ENCODE peak calls at places on chromosomes 7 and 10, in ten cellular contexts. E is brain microvascular endothelial cell, X is IMR-90, W is psoas muscle, G is hepatocyte, T is iPS DF 6.9, Y is GM23248, S is A673, M is SK-N-SH, K is heart right ventricle. H is an unnamed sample.

GRCh38 chr10:71701733-71702132 is 17.8 kb downstream of the C10orf105 start:
- DNase-seq in X (no peak), M (no peak), T (no peak), K (no peak), Y (no peak), S (no peak), G (no peak), E (no peak), W (no peak), H (no peak)

GRCh38 chr10:71788954-71789353 is 15.6 kb upstream of the VSIR start:
- DNase-seq in M (no peak), T (no peak), W (no peak), X (no peak), G (no peak), Y (no peak), S (no peak), E (no peak), K (no peak), H (no peak)

GRCh38 chr10:87092861-87093460 is 1.7 kb downstream of the GLUD1 start:
- DNase-seq in E (peak; percentile 5), M (no peak), K (no peak), W (no peak), Y (peak; percentile 73), G (peak; percentile 74), X (peak; percentile 28), S (peak; percentile 78), T (no peak), H (no peak)

GRCh38 chr10:89478085-89478738 is 57.2 kb downstream of the SLC16A12 start:
- DNase-seq in X (no peak), S (no peak), W (no peak), K (no peak), M (no peak), Y (no peak), G (peak; percentile 64), T (peak; percentile 20), E (peak; percentile 66), H (no peak)

GRCh38 chr10:96124230-96125141 is 5.6 kb upstream of the ZNF518A start:
- DNase-seq in W (no peak), T (peak; percentile 29), G (peak; percentile 78), S (peak; percentile 23), K (no peak), E (peak; percentile 29), Y (peak; percentile 41), M (peak; percentile 30), X (peak; percentile 36), H (no peak)

GRCh38 chr10:110365356-110366143 is 60.8 kb upstream of the SMNDC1 start:
- DNase-seq in E (no peak), W (no peak), Y (no peak), X (no peak), S (no peak), M (no peak), T (no peak), K (no peak), G (no peak), H (no peak)

GRCh38 chr7:27153526-27153925 is 1.1 kb upstream of the HOXA3 start:
- DNase-seq in G (no peak), S (no peak), Y (no peak), X (no peak), M (peak; percentile 24), K (no peak), W (no peak), T (no peak), E (no peak), H (no peak)

GRCh38 chr7:36784991-36785940 is 61.0 kb upstream of the AOAH start:
- DNase-seq in G (no peak), K (peak; percentile 20), Y (no peak), W (peak; percentile 69), M (no peak), S (peak; percentile 3), T (no peak), X (no peak), E (no peak), H (peak; percentile 30)

GRCh38 chr10:1454428-1454827 is 282.9 kb downstream of the ADARB2 start:
- DNase-seq in K (no peak), G (no peak), M (no peak), S (no peak), T (no peak), E (no peak), Y (no peak), W (no peak), X (no peak), H (no peak)

GRCh38 chr7:145478551-145478950 is 638.0 kb upstream of the CNTNAP2 start:
- DNase-seq in T (no peak), W (no peak), S (no peak), X (no peak), Y (no peak), K (no peak), E (no peak), G (no peak), M (no peak), H (no peak)

GRCh38 chr10:102240467-102241036 is 760 bp downstream of the PITX3 start:
- DNase-seq in E (no peak), G (no peak), M (peak; percentile 68), S (no peak), Y (peak; percentile 38), X (no peak), W (peak; percentile 70), K (peak; percentile 29), T (no peak), H (no peak)
- H3K27me3 ChIP-seq in E (peaks cover 7% of the 10 kb centered on the region), G (peaks cover 47% of the 10 kb centered on the region), M (peaks cover 10% of the 10 kb centered on the region), S (no peaks in the 10 kb centered on the region), Y (no peaks in the 10 kb centered on the region), X (peaks cover 39% of the 10 kb centered on the region), W (no peaks in the 10 kb centered on the region), K (no peaks in the 10 kb centered on the region), T (peaks cover 52% of the 10 kb centered on the region), H (peaks cover 9% of the 10 kb centered on the region)

DNA sequence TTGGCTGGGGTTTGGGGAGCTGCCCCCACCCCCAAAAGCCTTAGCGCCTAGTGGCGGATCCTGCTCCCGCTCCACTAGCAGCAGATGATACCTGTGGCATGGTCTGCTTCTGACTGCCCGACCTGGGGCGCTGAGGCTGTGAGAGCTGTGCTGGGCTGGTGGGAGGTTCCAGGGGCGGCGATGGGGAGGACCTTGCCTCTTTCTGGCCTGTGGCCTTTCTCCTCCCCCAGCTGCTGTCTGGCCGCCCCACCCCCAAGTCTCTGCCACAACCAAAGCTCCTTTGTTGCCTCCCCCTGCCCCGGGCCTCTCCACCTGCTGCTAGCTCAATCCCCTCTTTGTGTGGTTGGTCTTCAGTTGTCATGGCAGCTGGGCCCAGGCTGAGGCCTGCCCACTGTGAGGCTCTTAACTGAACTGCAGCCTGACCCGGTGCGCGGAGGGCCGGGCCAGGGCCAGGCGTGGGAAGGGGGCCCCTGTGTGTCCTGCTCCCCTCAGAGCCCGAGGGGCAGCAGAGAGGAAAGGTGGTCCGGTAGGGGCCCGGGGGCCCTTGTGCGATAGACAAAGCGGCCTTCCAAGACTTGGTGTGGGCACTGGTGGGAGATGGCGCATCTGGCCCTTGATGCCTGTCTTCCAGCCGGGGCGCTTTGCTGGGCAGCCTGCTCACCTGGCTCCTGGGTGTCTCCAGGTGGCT is 4.7 kb downstream of the ZNF775 start:
- DNase-seq in K (no peak), W (no peak), M (peak; percentile 49), Y (no peak), T (peak; percentile 94), E (no peak), G (peak; percentile 79), S (no peak), X (no peak), H (no peak)
- H3K27ac ChIP-seq in K (no peak overlapping the region), W (no peak overlapping the region), M (no peak overlapping the region), Y (no peak overlapping the region), T (no peak overlapping the region), E (no peak overlapping the region), G (peak overlapping the region; percentile 65), S (peak overlapping the region; percentile 11), X (no peak overlapping the region), H (no peak overlapping the region)

GRCh38 chr7:155465761-155466141 is 7.8 kb downstream of the EN2 start:
- DNase-seq in W (no peak), T (no peak), K (no peak), M (peak; percentile 9), E (no peak), Y (no peak), G (no peak), S (no peak), X (no peak), H (no peak)
- H3K27me3 ChIP-seq in W (peaks cover 61% of the 10 kb centered on the region), T (peaks cover 90% of the 10 kb centered on the region), K (peaks cover 100% of the 10 kb centered on the region), M (peaks cover 100% of the 10 kb centered on the region), E (peaks cover 96% of the 10 kb centered on the region), Y (peaks cover 96% of the 10 kb centered on the region), G (peaks cover 100% of the 10 kb centered on the region), S (peaks cover 100% of the 10 kb centered on the region), X (peaks cover 89% of the 10 kb centered on the region), H (peaks cover 100% of the 10 kb centered on the region)

GRCh38 chr10:14016011-14016536 is 314.6 kb downstream of the FRMD4A start:
- DNase-seq in T (no peak), G (no peak), E (peak; percentile 36), W (peak; percentile 70), Y (no peak), S (no peak), M (no peak), X (peak; percentile 54), K (peak; percentile 52), H (peak; percentile 64)

GRCh38 chr10:14017380-14017943 is 313.3 kb downstream of the FRMD4A start:
- DNase-seq in K (no peak), S (peak; percentile 13), W (no peak), Y (no peak), G (no peak), X (peak; percentile 48), T (no peak), E (no peak), M (no peak), H (no peak)

GRCh38 chr10:14014423-14014822 is 316.3 kb downstream of the FRMD4A start:
- DNase-seq in G (no peak), W (no peak), X (no peak), E (no peak), M (peak; percentile 43), S (no peak), Y (no peak), K (no peak), T (no peak), H (no peak)

GRCh38 chr10:14019983-14020668 is 310.6 kb downstream of the FRMD4A start:
- DNase-seq in W (no peak), G (no peak), Y (no peak), X (no peak), K (no peak), E (no peak), M (no peak), S (no peak), T (no peak), H (no peak)

DNA sequence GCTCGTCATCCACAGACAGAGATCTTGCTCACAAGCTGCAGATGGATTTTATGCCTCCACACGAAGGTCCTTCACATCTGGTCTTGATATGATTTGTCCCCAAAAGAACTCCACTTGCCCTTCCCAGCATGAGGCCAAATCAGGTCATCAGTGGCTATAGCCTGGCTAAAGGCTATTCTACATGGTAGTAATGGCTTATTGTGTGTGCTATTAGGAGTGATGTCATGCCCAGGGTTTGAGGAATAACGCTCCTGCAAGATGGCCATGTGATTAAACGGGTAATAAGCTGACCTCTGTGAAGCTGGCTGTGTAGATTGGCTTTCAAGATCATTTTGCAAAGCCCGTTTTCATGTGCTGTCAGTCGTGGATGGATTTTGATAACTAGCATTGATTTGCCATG is 313.8 kb downstream of the FRMD4A start:
- DNase-seq in T (no peak), W (no peak), S (no peak), K (no peak), Y (no peak), G (no peak), M (peak; percentile 47), E (no peak), X (no peak), H (no peak)
- H3K27ac ChIP-seq in T (no peak overlapping the region), W (no peak overlapping the region), S (no peak overlapping the region), K (no peak overlapping the region), Y (no peak overlapping the region), G (no peak overlapping the region), M (peak overlapping the region; percentile 47), E (no peak overlapping the region), X (no peak overlapping the region), H (peak overlapping the region; percentile 29)

H was measured in left ventricle myocardium inferior.